ENCODE peak calls at places on chromosome 1, in nine cellular contexts. I is stimulated activated CD8-positive, alpha-beta memory T cell treated with anti-CD3 and anti-CD28 coated beads, Interleukin-7, amount 100 ng/mL, for 1 hour; X is mesendoderm; G is NCI-H2171 treated with DMSO at 0.1 percent for 48 hours; J is dermis blood vessel endothelial cell; B is HuH-7.5; W is effector memory CD8-positive, alpha-beta T cell; N is mesenteric fat pad; F is ascending aorta. L is an unnamed sample.

GRCh38 chr1:236766506-236766905 is 28.6 kb upstream of the MTR start:
- DNase-seq in I (no peak), X (no peak), G (no peak), J (no peak), B (no peak), W (no peak), N (no peak), F (no peak), L (no peak)

GRCh38 chr1:212671342-212672031 is 28.2 kb downstream of the BATF3 start:
- DNase-seq in I (no peak), X (peak), G (peak), J (no peak), B (no peak), W (no peak), N (peak), F (peak), L (no peak)

GRCh38 chr1:214549604-214550338 is 1.6 kb downstream of the PTPN14 start:
- DNase-seq in I (no peak), X (peak), G (peak), J (peak), B (no peak), W (no peak), N (no peak), F (no peak), L (peak)

GRCh38 chr1:33826711-33827110 is 37.2 kb upstream of the HMGB4 start:
- DNase-seq in I (no peak), X (no peak), G (no peak), J (no peak), B (no peak), W (no peak), N (no peak), F (peak), L (no peak)

GRCh38 chr1:91755888-91756287 is 130.1 kb downstream of the TGFBR3 start:
- DNase-seq in I (no peak), X (no peak), G (no peak), J (no peak), B (no peak), W (no peak), N (no peak), F (no peak), L (no peak)

GRCh38 chr1:208868554-208868953 is 624.4 kb upstream of the PLXNA2 start:
- DNase-seq in I (no peak), X (no peak), G (no peak), J (peak), B (no peak), W (no peak), N (no peak), F (no peak), L (no peak)

GRCh38 chr1:239387304-239388231 is 1.2 kb downstream of the CHRM3 start:
- DNase-seq in I (no peak), X (peak), G (no peak), J (no peak), B (peak), W (no peak), N (no peak), F (no peak), L (no peak)

GRCh38 chr1:76690784-76691183 is 176.5 kb upstream of the ST6GALNAC5 start:
- DNase-seq in I (no peak), X (peak), G (no peak), J (no peak), B (no peak), W (no peak), N (no peak), F (no peak), L (no peak)

GRCh38 chr1:145977486-145978476 is 13.3 kb downstream of the POLR3GL start:
- DNase-seq in I (no peak), X (peak), G (peak), J (peak), B (peak), W (peak), N (no peak), F (peak), L (peak)

GRCh38 chr1:32151319-32151787 is 28.1 kb upstream of the TXLNA start:
- DNase-seq in I (no peak), X (no peak), G (peak), J (peak), B (no peak), W (no peak), N (no peak), F (no peak), L (no peak)

GRCh38 chr1:61318319-61319125 is 236.2 kb downstream of the NFIA start:
- DNase-seq in I (no peak), X (no peak), G (no peak), J (peak), B (no peak), W (no peak), N (no peak), F (peak), L (no peak)

GRCh38 chr1:13930151-13930550 is 230.2 kb downstream of the PRDM2 start:
- DNase-seq in I (no peak), X (peak), G (no peak), J (no peak), B (peak), W (peak), N (no peak), F (no peak), L (no peak)

GRCh38 chr1:247613405-247613804 is 8.0 kb downstream of the OR2G3 start:
- DNase-seq in I (no peak), X (no peak), G (no peak), J (no peak), B (no peak), W (no peak), N (no peak), F (no peak), L (no peak)

GRCh38 chr1:56676571-56677035 is 31.5 kb downstream of the PRKAA2 start:
- DNase-seq in I (no peak), X (no peak), G (no peak), J (peak), B (no peak), W (no peak), N (no peak), F (no peak), L (no peak)

GRCh38 chr1:187001198-187001904 is 172.6 kb downstream of the PLA2G4A start:
- DNase-seq in I (no peak), X (no peak), G (no peak), J (peak), B (no peak), W (no peak), N (no peak), F (no peak), L (no peak)

GRCh38 chr1:240385985-240386978 is 225.7 kb downstream of the GREM2 start:
- DNase-seq in I (no peak), X (no peak), G (no peak), J (no peak), B (no peak), W (no peak), N (no peak), F (no peak), L (no peak)

GRCh38 chr1:8333246-8333987 is 15.5 kb downstream of the SLC45A1 start:
- DNase-seq in I (no peak), X (no peak), G (no peak), J (no peak), B (no peak), W (no peak), N (no peak), F (no peak), L (no peak)

GRCh38 chr1:64183985-64184440 is 19.4 kb upstream of the UBE2U start:
- DNase-seq in I (no peak), X (no peak), G (no peak), J (no peak), B (no peak), W (no peak), N (no peak), F (no peak), L (no peak)

GRCh38 chr1:162711066-162711465 is 78.8 kb downstream of the DDR2 start:
- DNase-seq in I (no peak), X (no peak), G (no peak), J (no peak), B (no peak), W (no peak), N (no peak), F (no peak), L (no peak)

GRCh38 chr1:31761883-31762282 is 2.3 kb downstream of the ADGRB2 start:
- DNase-seq in I (no peak), X (peak), G (peak), J (no peak), B (no peak), W (no peak), N (no peak), F (no peak), L (no peak)

GRCh38 chr1:89635825-89636815 is 3.2 kb downstream of the LRRC8C start:
- DNase-seq in I (no peak), X (no peak), G (no peak), J (peak), B (no peak), W (no peak), N (no peak), F (no peak), L (peak)

GRCh38 chr1:93804412-93804811 is 74.6 kb downstream of the DNTTIP2 start:
- DNase-seq in I (no peak), X (no peak), G (no peak), J (peak), B (no peak), W (no peak), N (no peak), F (no peak), L (peak)

GRCh38 chr1:201758508-201759050 is 70.4 kb upstream of the IPO9 start:
- DNase-seq in I (no peak), X (no peak), G (peak), J (no peak), B (no peak), W (no peak), N (no peak), F (no peak), L (no peak)

GRCh38 chr1:202143768-202144509 is 598 bp downstream of the ARL8A start:
- DNase-seq in I (no peak), X (peak), G (peak), J (peak), B (peak), W (no peak), N (no peak), F (peak), L (no peak)

GRCh38 chr1:221074325-221074724 is 195.1 kb downstream of the HLX start:
- DNase-seq in I (no peak), X (no peak), G (no peak), J (peak), B (no peak), W (no peak), N (no peak), F (no peak), L (no peak)

GRCh38 chr1:202200669-202201068 is 7.1 kb downstream of the LGR6 start:
- DNase-seq in I (no peak), X (no peak), G (no peak), J (no peak), B (no peak), W (no peak), N (no peak), F (peak), L (no peak)

GRCh38 chr1:103958699-103959098 is 209.0 kb downstream of the AMY1C start:
- DNase-seq in I (no peak), X (no peak), G (no peak), J (no peak), B (no peak), W (no peak), N (no peak), F (no peak), L (no peak)

GRCh38 chr1:52970149-52970548 is 43.1 kb downstream of the SCP2 start:
- DNase-seq in I (no peak), X (peak), G (peak), J (peak), B (no peak), W (no peak), N (no peak), F (no peak), L (no peak)

GRCh38 chr1:19432943-19433609 is 52.3 kb downstream of the CAPZB start:
- DNase-seq in I (no peak), X (no peak), G (peak), J (no peak), B (no peak), W (no peak), N (no peak), F (no peak), L (no peak)

GRCh38 chr1:68916227-68916853 is 419.5 kb upstream of the DEPDC1 start:
- DNase-seq in I (no peak), X (peak), G (peak), J (no peak), B (no peak), W (no peak), N (no peak), F (no peak), L (no peak)

L was measured in SW 1271.